ENCODE peak calls at places on chromosomes 2 and 18, in five cellular contexts. C is D341Med; S is activated CD8-positive, alpha-beta memory T cell treated with anti-CD3 and anti-CD28 coated beads for 1 hour; X is stimulated activated CD4-positive, alpha-beta T cell treated with anti-CD3 and anti-CD28 coated beads, Interleukin-2, amount 100 ng/mL, for 48 hours; Q is GM13976. G is an unnamed sample.

GRCh38 chr2:241485172-241485911 is 23.0 kb downstream of the STK25 start:
- DNase-seq in C (no peak), S (no peak), X (no peak), Q (no peak), G (no peak)

GRCh38 chr18:5417342-5417741 is 121.8 kb upstream of the ZBTB14 start:
- DNase-seq in C (no peak), S (no peak), X (no peak), Q (no peak), G (no peak)

GRCh38 chr2:191184457-191184856 is 33.7 kb upstream of the STAT4 start:
- DNase-seq in C (no peak), S (no peak), X (no peak), Q (no peak), G (no peak)

GRCh38 chr2:227407601-227408089 is 19.9 kb upstream of the SCYGR1 start:
- DNase-seq in C (no peak), S (no peak), X (no peak), Q (no peak), G (no peak)

GRCh38 chr2:111618577-111618930 is 265.4 kb downstream of the ANAPC1 start:
- DNase-seq in C (no peak), S (no peak), X (no peak), Q (no peak), G (no peak)

GRCh38 chr2:187783446-187783845 is 229.2 kb upstream of the TFPI start:
- DNase-seq in C (no peak), S (no peak), X (no peak), Q (no peak), G (no peak)

GRCh38 chr2:142673836-142674235 is 203.6 kb upstream of the KYNU start:
- DNase-seq in C (no peak), S (no peak), X (no peak), Q (no peak), G (no peak)

GRCh38 chr2:171432969-171433762 is 624 bp downstream of the METTL8 start:
- DNase-seq in C (peak), S (no peak), X (peak), Q (peak), G (peak)

GRCh38 chr2:20128506-20129319 is 77.3 kb upstream of the LAPTM4A start:
- DNase-seq in C (no peak), S (no peak), X (no peak), Q (no peak), G (no peak)

GRCh38 chr2:60530660-60531276 is 22.7 kb downstream of the BCL11A start:
- DNase-seq in C (peak), S (no peak), X (no peak), Q (no peak), G (peak)

GRCh38 chr18:50453732-50454131 is 78.9 kb downstream of the SKA1 start:
- DNase-seq in C (no peak), S (no peak), X (no peak), Q (no peak), G (no peak)

GRCh38 chr2:229660951-229661350 is 53.4 kb downstream of the DNER start:
- DNase-seq in C (no peak), S (no peak), X (no peak), Q (no peak), G (no peak)

GRCh38 chr2:234981197-234982095 is 29.6 kb downstream of the SH3BP4 start:
- DNase-seq in C (no peak), S (no peak), X (no peak), Q (no peak), G (no peak)

GRCh38 chr18:79687806-79688205 is 8.2 kb downstream of the CTDP1 start:
- DNase-seq in C (peak), S (no peak), X (no peak), Q (peak), G (no peak)

GRCh38 chr2:66084948-66085590 is 349.9 kb upstream of the MEIS1 start:
- DNase-seq in C (no peak), S (no peak), X (no peak), Q (no peak), G (no peak)

GRCh38 chr18:9708882-9709877 is 1.1 kb downstream of the RAB31 start:
- DNase-seq in C (peak), S (no peak), X (no peak), Q (peak), G (peak)